ENCODE peak calls at places on chromosomes 16 and 17, in six cellular contexts. L, M, U, Y, E and X are unnamed samples.

GRCh38 chr16:9980981-9981380 is 201.2 kb downstream of the GRIN2A start:
- DNase-seq in U (no peak), E (no peak), L (no peak), Y (no peak), M (no peak), X (no peak)

GRCh38 chr16:53056528-53056881 is 1.7 kb downstream of the CHD9 start:
- DNase-seq in M (peak), L (no peak), Y (no peak), E (no peak), U (no peak), X (no peak)

GRCh38 chr17:1597861-1598342 is 30.7 kb downstream of the SLC43A2 start:
- DNase-seq in Y (no peak), U (peak), L (peak), M (no peak), E (no peak), X (peak)

GRCh38 chr17:78022425-78022824 is 63.9 kb downstream of the TNRC6C start:
- DNase-seq in L (no peak), Y (no peak), U (no peak), E (no peak), M (peak), X (no peak)

GRCh38 chr17:62692721-62693431 is 65.4 kb downstream of the MRC2 start:
- DNase-seq in M (no peak), Y (no peak), U (no peak), L (no peak), E (no peak), X (no peak)

GRCh38 chr17:40604327-40605080 is 39.2 kb upstream of the CCR7 start:
- DNase-seq in Y (no peak), M (no peak), L (no peak), E (no peak), U (no peak), X (no peak)

GRCh38 chr16:28140788-28141618 is 70.8 kb downstream of the XPO6 start:
- DNase-seq in M (no peak), L (no peak), Y (no peak), U (no peak), E (no peak), X (peak)

GRCh38 chr17:34709108-34709779 is 129.9 kb downstream of the TMEM132E start:
- DNase-seq in L (no peak), E (no peak), U (no peak), Y (no peak), M (no peak), X (no peak)

GRCh38 chr17:12395733-12396354 is 269.8 kb upstream of the MYOCD start:
- DNase-seq in L (no peak), E (no peak), U (no peak), Y (no peak), M (no peak), X (no peak)

GRCh38 chr17:32536736-32537646 is 50.2 kb downstream of the CDK5R1 start:
- DNase-seq in M (peak), U (no peak), L (no peak), E (no peak), Y (no peak), X (no peak)

GRCh38 chr16:30004811-30005242 is 6.0 kb downstream of the DOC2A start:
- DNase-seq in E (no peak), Y (no peak), U (no peak), L (no peak), M (no peak), X (no peak)

GRCh38 chr16:24853830-24854229 is 8.1 kb downstream of the SLC5A11 start:
- DNase-seq in Y (no peak), U (peak), E (no peak), L (no peak), M (peak), X (no peak)

GRCh38 chr17:58317421-58318064 is 11.1 kb downstream of the TSPOAP1 start:
- DNase-seq in L (peak), E (no peak), U (peak), Y (peak), M (peak), X (peak)

GRCh38 chr16:12271006-12271405 is 294.5 kb downstream of the SNX29 start:
- DNase-seq in U (peak), M (peak), Y (no peak), L (no peak), E (no peak), X (no peak)

DNA sequence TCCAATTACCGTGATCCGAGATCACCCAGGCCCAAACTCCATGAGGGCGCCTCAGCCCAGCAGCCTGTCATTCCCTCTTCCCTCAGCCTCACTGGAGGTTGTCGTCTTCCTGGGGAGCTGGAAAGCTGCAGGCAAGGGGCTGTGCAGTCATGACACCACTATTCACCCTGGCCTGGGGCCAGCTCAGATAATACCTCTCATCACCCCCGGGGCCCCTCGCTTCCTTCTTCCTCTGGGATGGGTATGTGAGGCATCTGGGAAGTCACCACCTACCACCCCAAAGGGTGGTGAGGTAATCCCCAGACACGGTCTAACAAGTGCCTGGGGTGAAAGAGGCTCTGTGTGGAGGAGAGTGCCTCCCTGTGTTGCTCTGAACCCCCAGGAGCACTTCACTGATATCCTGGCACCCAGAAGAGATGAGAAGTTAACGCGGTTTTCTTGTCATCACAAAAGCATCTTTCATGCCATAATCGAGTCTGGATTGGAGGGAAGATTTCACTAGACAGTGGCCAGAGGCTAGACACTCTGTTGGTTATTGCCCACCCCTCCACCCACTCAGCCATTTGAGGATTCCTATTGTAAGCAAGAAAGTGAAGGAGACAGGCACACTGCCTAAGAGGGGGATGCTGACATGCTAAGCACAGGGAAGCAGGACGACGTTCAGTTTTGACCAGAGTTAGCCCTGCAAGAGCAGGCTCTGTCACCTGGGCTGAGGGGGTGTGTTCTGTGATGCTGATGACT is 18.4 kb downstream of the CFAP20 start:
- DNase-seq in M (peak), U (peak), E (no peak), L (no peak), Y (no peak), X (no peak)
- TF ChIP-seq CTCF in M (no peak), U (peak), E (no peak), L (no peak), Y (no peak), X (no peak)

DNA sequence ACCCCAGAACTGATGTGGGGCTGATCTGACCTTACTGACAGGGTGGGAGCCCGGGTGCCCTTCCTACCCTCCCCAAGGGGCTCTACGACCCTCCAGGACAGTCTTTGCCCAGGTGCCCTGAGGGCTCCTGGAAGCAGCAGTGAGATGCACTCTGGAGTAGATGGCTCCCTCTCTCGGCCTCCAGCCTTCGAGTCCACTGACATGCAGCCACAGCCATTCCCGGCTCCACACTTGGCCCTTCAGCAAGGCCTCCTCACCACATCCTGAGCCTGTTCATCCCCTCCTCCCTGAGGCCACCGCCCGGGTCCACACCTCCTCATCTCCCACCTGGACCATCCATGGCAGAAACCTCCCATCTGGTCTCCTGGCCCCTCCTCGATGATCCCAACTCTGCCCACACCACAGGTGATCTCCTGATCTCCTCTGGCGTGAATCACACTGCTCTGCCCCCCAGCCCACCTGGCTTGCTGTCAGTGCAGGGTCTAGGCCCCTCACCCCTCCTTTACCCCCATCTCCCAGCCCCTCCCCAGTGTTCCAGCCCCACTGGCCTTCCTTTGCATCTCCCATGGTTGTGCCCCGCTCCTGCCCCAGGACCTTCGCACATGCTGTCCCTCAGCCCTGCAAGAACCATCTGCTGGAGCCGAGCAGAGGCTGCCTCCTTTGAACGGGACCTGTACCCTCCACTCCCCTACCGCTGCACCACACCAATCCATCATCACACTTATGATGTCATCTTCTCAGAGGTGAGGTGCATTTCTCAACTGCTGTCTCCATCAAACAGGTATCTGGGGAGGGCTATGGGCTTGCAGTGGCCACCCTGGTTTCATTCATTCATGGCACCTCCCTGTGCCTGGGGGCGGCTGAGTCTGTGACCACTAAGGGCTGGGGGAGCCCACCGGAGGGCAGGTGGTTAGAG is 44.7 kb downstream of the SOCS1 start:
- DNase-seq in Y (no peak), U (no peak), M (no peak), L (no peak), E (no peak), X (no peak)
- TF ChIP-seq CTCF in Y (no peak), U (no peak), M (no peak), L (no peak), E (no peak), X (no peak)

GRCh38 chr16:3850544-3850899 is 30.0 kb downstream of the CREBBP start:
- DNase-seq in Y (no peak), L (no peak), M (no peak), U (no peak), E (no peak), X (no peak)
- TF ChIP-seq CTCF in Y (no peak), L (no peak), M (no peak), U (no peak), E (no peak), X (no peak)

DNA sequence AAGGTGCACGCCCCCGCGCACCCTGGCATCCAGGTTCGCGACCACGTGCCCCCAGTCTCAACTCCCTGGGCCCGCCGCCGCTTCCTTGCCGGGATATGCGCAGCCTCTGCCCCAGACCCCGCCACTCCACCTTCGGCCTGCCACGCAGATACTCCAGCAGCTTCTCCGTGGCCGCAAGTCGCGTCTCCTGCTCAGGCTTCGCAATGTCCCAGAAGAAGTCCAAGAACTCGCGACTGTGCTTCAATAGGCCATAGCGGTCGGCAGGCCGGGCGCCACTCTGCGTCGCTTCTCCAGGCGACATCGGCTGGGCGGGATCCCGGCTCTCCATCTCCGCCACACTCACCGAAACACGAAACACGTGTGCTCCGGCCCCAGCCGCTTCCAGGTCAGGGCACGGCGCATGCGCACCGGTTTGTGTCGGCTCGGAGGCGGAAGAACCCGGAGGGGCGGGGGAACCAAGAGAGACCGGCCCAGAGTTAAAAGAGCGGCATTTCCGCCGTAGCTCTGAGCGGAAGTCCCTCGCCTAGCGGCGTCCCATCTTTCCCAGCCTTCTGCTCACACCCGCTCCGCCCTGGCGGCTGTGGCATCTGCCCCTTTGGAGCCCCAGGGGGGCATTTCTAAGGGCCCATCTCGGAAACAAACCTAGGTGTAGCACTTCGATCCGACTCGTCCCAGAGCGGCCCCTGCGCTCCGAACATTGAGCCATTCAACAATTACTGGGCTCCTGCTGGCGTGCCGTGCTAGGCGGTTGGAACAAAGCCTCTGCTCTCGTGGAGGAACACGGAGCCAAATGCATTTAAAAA is at the start of gene MYBBP1A:
- DNase-seq in U (peak), M (peak), L (peak), E (peak), Y (peak), X (peak)
- TF ChIP-seq CTCF in U (no peak), M (peak), L (no peak), E (no peak), Y (no peak), X (peak)

DNA sequence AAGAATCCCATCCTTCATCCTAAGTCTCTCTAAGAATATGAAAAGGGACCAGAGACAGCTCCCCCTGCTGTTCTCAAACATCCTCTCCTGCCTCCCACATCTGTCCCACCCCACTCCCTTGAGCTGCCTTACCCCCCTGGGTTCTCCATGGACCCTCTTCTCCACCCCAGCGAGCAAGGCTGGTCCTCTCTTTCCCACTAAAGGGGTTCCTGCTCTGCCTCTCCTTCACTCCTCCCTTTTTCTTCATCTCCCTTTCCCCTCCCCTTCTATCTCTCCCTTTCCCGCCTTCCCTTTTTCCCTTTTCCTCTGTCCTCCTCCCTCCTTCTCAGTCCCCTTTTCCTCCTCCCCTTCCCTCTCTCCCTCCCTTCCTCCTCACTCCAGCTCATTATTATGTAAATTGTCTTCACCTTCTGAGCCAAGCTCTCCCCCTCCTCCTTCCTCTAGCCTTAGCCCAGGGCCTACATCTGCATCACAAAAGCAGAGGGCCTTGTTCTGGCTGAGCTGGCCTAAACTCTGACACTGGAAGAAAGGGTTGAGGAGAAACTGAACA is 90.0 kb downstream of the GNAO1 start:
- DNase-seq in Y (no peak), M (no peak), E (no peak), U (no peak), L (peak), X (peak)
- TF ChIP-seq CTCF in Y (no peak), M (peak), E (no peak), U (peak), L (no peak), X (no peak)

GRCh38 chr16:2770057-2770780 is 6.9 kb downstream of the ELOB start:
- DNase-seq in Y (no peak), L (no peak), U (no peak), M (no peak), E (no peak), X (no peak)
- TF ChIP-seq CTCF in Y (peak), L (no peak), U (peak), M (no peak), E (no peak), X (no peak)

GRCh38 chr16:87058728-87059250 is 258.4 kb downstream of the C16orf95 start:
- DNase-seq in L (no peak), Y (no peak), E (no peak), U (no peak), M (no peak), X (no peak)

GRCh38 chr16:87057951-87058560 is 259.1 kb downstream of the C16orf95 start:
- DNase-seq in Y (no peak), E (no peak), M (no peak), L (no peak), U (no peak), X (no peak)

GRCh38 chr16:87056083-87056482 is 261.1 kb downstream of the C16orf95 start:
- DNase-seq in M (peak), Y (no peak), E (no peak), U (peak), L (no peak), X (no peak)

GRCh38 chr16:87056551-87056950 is 260.6 kb downstream of the C16orf95 start:
- DNase-seq in L (no peak), M (no peak), E (no peak), U (no peak), Y (no peak), X (no peak)

DNA sequence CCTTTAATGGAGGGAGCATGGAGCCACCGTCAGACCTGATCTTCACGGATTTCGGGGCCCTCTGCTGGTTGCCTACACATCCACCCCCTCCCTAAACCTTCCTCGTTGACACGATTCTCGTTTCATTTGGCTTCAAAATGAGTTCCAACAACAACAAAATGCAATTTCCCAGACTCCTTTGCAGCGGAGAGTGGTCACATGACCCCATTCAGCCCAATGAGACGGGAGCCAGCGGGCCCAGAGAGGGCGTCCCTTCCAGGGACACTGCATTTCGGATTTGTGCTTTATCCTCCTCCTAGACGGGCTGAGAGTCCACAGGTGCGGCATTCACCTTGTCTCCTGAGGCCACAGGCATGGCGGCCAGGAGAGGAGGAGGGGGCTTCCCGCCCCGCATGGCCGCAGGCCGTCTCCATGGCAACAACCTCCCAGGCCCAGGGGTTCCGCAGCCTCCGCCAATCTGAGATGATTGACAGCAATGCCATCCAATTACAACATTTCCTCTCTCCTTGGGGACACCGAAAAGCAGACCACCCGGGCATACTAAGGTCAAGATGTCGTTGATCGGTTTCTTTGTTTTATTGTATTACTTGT is 259.8 kb downstream of the C16orf95 start:
- DNase-seq in M (no peak), U (no peak), L (no peak), Y (no peak), E (no peak), X (no peak)
- TF ChIP-seq CTCF in M (peak), U (peak), L (no peak), Y (peak), E (no peak), X (no peak)

DNA sequence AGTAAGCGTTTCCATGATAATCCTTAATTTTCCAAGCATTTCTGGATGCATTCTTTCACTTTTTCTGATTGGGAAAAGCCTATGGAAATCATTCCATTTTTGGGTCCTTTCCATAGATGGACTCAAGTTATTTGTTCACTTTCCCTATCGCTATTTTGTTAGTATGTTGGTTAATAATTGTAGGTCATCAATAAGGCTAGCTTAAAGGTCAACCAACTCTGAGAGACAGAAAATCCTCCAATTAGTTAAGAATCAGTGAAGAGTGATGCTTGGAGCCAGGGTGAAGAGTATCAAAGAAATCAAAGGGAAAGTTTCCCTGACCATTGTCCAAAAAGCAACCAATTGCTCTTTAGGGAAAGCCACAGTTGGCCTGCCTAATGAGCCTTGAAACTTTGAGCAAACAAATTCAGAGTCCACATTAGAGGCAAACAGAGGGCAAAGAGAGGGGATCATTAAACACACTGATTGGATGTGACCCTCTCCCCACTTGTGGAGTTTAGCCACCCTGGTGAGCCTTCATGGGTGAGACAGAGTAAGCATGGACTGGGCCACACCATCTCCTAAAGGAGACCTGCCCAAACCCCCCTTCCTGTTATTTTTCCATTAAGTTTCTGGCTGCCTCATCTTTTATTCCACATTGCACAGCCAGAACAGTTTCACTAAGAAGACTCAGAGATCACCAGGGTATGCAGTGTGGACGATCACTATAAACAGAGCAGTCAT is 133.4 kb upstream of the DYNLRB2 start:
- DNase-seq in L (no peak), U (no peak), M (no peak), E (no peak), Y (no peak), X (no peak)
- TF ChIP-seq CTCF in L (no peak), U (no peak), M (no peak), E (no peak), Y (no peak), X (no peak)